ENCODE peak calls at places on chromosomes 6 and 20, in five cellular contexts. X, K, J, Z and D are unnamed samples.

GRCh38 chr20:35664544-35665206 is at the start of the genes CPNE1 and RBM12:
- DNase-seq in X (peak), J (peak), K (peak), Z (peak), D (peak)

GRCh38 chr6:157659536-157660271 is 163.3 kb upstream of the SNX9 start:
- DNase-seq in K (no peak), Z (no peak), J (no peak), X (no peak), D (no peak)

GRCh38 chr20:3686867-3687321 is 5.1 kb upstream of the ADAM33 start:
- DNase-seq in X (no peak), K (peak), J (peak), Z (peak), D (peak)

GRCh38 chr6:128069180-128069579 is 168.3 kb upstream of the THEMIS start:
- DNase-seq in K (no peak), Z (no peak), X (no peak), J (no peak), D (no peak)

GRCh38 chr6:133062077-133062476 is 179.1 kb upstream of the EYA4 start:
- DNase-seq in J (no peak), K (peak), Z (no peak), X (no peak), D (no peak)

GRCh38 chr20:9408422-9409300 is 105.7 kb upstream of the LAMP5 start:
- DNase-seq in K (no peak), X (no peak), J (no peak), Z (no peak), D (no peak)

GRCh38 chr20:22425344-22426295 is 158.8 kb downstream of the FOXA2 start:
- DNase-seq in Z (no peak), J (no peak), K (no peak), X (no peak), D (no peak)

GRCh38 chr6:169959129-169960002 is 207.9 kb downstream of the ERMARD start:
- DNase-seq in K (no peak), X (peak), J (peak), Z (peak), D (no peak)

GRCh38 chr20:5153152-5153467 is 26.3 kb downstream of the CDS2 start:
- DNase-seq in K (no peak), X (no peak), Z (no peak), J (no peak), D (no peak)

GRCh38 chr20:19289451-19289850 is 77.0 kb downstream of the SLC24A3 start:
- DNase-seq in J (no peak), K (no peak), Z (no peak), X (no peak), D (no peak)

GRCh38 chr6:63923139-63923739 is 287.6 kb downstream of the PHF3 start:
- DNase-seq in Z (no peak), X (peak), K (no peak), J (no peak), D (no peak)

GRCh38 chr6:146972526-146972925 is 231.7 kb upstream of the STXBP5 start:
- DNase-seq in K (no peak), X (no peak), J (no peak), Z (no peak), D (no peak)

GRCh38 chr6:80454197-80454596 is 347.7 kb downstream of the BCKDHB start:
- DNase-seq in Z (no peak), J (no peak), X (no peak), K (no peak), D (no peak)

GRCh38 chr20:33893314-33893713 is 82.2 kb downstream of the CHMP4B start:
- DNase-seq in J (no peak), X (no peak), K (no peak), Z (no peak), D (no peak)

GRCh38 chr6:159097256-159097655 is 52.5 kb upstream of the TAGAP start:
- DNase-seq in Z (no peak), X (no peak), K (no peak), J (no peak), D (no peak)

GRCh38 chr6:144725731-144726522 is 440.8 kb downstream of the UTRN start:
- DNase-seq in X (peak), K (peak), J (peak), Z (no peak), D (no peak)

GRCh38 chr6:99588618-99589289 is 17.9 kb upstream of the PRDM13 start:
- DNase-seq in J (peak), X (peak), K (peak), Z (peak), D (no peak)

GRCh38 chr6:141790921-141791320 is 341.8 kb upstream of the GJE1 start:
- DNase-seq in J (no peak), K (no peak), X (peak), Z (no peak), D (no peak)

GRCh38 chr6:132270745-132271414 is 130.4 kb downstream of the MOXD1 start:
- DNase-seq in K (no peak), J (peak), X (no peak), Z (no peak), D (no peak)

GRCh38 chr6:34386316-34387137 is 5.9 kb downstream of the NUDT3 start:
- DNase-seq in X (no peak), K (no peak), J (no peak), Z (no peak), D (no peak)

GRCh38 chr20:21090112-21090737 is 15.9 kb downstream of the LINC00237 start:
- DNase-seq in K (no peak), J (no peak), X (peak), Z (no peak), D (no peak)

GRCh38 chr20:63808145-63808724 is 22.8 kb downstream of the ZBTB46 start:
- DNase-seq in Z (no peak), J (no peak), X (no peak), K (no peak), D (no peak)

GRCh38 chr20:37393196-37393862 is 47.4 kb downstream of the SRC start:
- DNase-seq in X (no peak), K (no peak), Z (no peak), J (no peak), D (no peak)

GRCh38 chr6:137928286-137928685 is 61.2 kb downstream of the TNFAIP3 start:
- DNase-seq in K (no peak), Z (peak), J (no peak), X (no peak), D (no peak)

GRCh38 chr20:58421497-58421850 is 32.4 kb downstream of the VAPB start:
- DNase-seq in K (no peak), X (no peak), Z (no peak), J (no peak), D (no peak)

GRCh38 chr20:4160761-4161305 is 145.5 kb upstream of the RNF24 start:
- DNase-seq in X (peak), K (peak), J (peak), Z (peak), D (no peak)

GRCh38 chr6:114581293-114581692 is 238.5 kb upstream of the HS3ST5 start:
- DNase-seq in J (no peak), K (no peak), Z (no peak), X (no peak), D (no peak)

GRCh38 chr20:19815553-19815991 is 57.5 kb downstream of the RIN2 start:
- DNase-seq in Z (peak), X (peak), K (peak), J (peak), D (peak)

GRCh38 chr6:154593122-154593521 is 82.6 kb upstream of the CNKSR3 start:
- DNase-seq in J (peak), K (peak), Z (no peak), X (peak), D (peak)

GRCh38 chr20:32477594-32478512 is 107.3 kb downstream of the NOL4L start:
- DNase-seq in Z (no peak), X (no peak), K (no peak), J (peak), D (no peak)

GRCh38 chr6:137849709-137850093 is 17.4 kb upstream of the TNFAIP3 start:
- DNase-seq in Z (no peak), K (no peak), J (no peak), X (no peak), D (no peak)

GRCh38 chr6:134035823-134036296 is 16.6 kb downstream of the SLC2A12 start:
- DNase-seq in Z (no peak), K (no peak), X (no peak), J (peak), D (no peak)

GRCh38 chr6:20680697-20681165 is 146.5 kb downstream of the CDKAL1 start:
- DNase-seq in K (no peak), X (no peak), J (no peak), Z (no peak), D (no peak)
- H3K27ac ChIP-seq in K (no peak), X (no peak), J (no peak), Z (no peak), D (no peak)

GRCh38 chr6:48689498-48689897 is 578.5 kb upstream of the PTCHD4 start:
- DNase-seq in X (no peak), Z (no peak), K (no peak), J (no peak), D (no peak)

GRCh38 chr6:48695872-48696271 is 584.9 kb upstream of the PTCHD4 start:
- DNase-seq in K (no peak), Z (no peak), J (no peak), X (no peak), D (no peak)

GRCh38 chr6:48691420-48691819 is 580.4 kb upstream of the PTCHD4 start:
- DNase-seq in K (no peak), J (no peak), Z (no peak), X (no peak), D (no peak)
- H3K4me3 ChIP-seq in K (no peak), J (no peak), Z (no peak), X (no peak), D (no peak)

DNA sequence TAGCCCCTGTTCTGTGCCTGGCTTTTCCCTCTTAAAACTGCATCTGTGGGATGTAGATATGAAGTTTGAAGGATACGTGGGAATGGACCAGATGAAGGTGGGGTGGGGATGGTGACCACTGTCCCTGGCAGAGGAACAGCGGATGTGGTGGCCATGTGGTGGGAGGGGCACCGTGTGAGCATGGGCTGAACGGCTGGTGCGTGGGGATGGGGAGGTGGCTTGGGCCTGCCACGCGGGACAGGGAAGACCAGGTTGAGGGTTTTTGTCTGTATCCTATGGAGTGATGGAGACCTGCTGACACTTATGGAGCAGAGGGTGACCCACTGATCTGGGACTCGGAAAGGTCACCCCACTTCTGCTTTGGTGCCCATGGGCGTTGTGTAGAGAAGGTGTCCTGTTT is 19.2 kb downstream of the PHACTR3 start:
- DNase-seq in Z (no peak), X (no peak), J (no peak), K (no peak), D (no peak)
- H3K27ac ChIP-seq in Z (no peak), X (no peak), J (no peak), K (no peak), D (no peak)

GRCh38 chr20:43318749-43319148 is 129.0 kb upstream of the PTPRT start:
- DNase-seq in J (no peak), Z (no peak), X (no peak), K (no peak), D (no peak)

GRCh38 chr20:43325926-43326325 is 131.8 kb upstream of the SRSF6 start:
- DNase-seq in Z (no peak), K (no peak), X (no peak), J (no peak), D (no peak)

GRCh38 chr20:43323592-43323991 is 133.9 kb upstream of the PTPRT start:
- DNase-seq in Z (no peak), X (no peak), J (no peak), K (no peak), D (no peak)

GRCh38 chr20:43320536-43320935 is 130.8 kb upstream of the PTPRT start:
- DNase-seq in J (no peak), Z (no peak), K (no peak), X (no peak), D (no peak)

DNA sequence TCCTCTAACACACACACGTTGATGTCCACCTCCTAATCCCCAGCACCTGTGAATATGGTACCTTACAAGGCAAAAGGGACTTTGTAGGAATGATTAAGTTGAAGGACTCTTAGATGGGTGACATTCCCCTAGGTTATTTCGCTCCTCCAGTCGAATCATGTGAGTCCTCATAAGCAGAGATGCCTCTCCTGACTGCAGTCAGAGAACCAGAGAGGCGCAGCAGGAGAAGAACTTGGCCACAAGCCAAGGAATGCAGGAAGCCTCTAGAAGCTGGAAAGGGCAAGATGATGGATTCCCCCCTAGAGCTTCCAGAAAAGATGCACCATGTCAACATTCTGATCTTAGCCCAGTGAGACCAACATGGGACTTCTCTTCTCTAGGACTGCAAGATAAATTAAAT is 133.1 kb upstream of the PTPRT start:
- DNase-seq in K (no peak), X (no peak), Z (no peak), J (no peak), D (no peak)
- H3K4me3 ChIP-seq in K (no peak), X (no peak), Z (no peak), J (no peak), D (no peak)